ENCODE peak calls at places on chromosomes 12 and 14, in four cellular contexts. D is Panc1; H is HL-60; F is effector memory CD4-positive, alpha-beta T cell. B is an unnamed sample.

GRCh38 chr14:22432348-22432976 is 156.6 kb downstream of the DAD1 start:
- DNase-seq in D (peak), H (no peak), F (no peak), B (peak)

GRCh38 chr14:95480109-95480886 is 36.2 kb downstream of the SYNE3 start:
- DNase-seq in D (no peak), H (no peak), F (peak), B (no peak)

GRCh38 chr12:58529114-58529665 is 391.1 kb downstream of the LRIG3 start:
- DNase-seq in D (peak), H (no peak), F (no peak), B (no peak)

GRCh38 chr12:107600596-107601144 is 84.9 kb upstream of the PWP1 start:
- DNase-seq in D (no peak), H (no peak), F (no peak), B (no peak)

GRCh38 chr14:55129428-55130193 is 559 bp downstream of the LGALS3 start:
- DNase-seq in D (no peak), H (no peak), F (peak), B (no peak)

GRCh38 chr12:53071591-53072551 is 7.3 kb downstream of the SPRYD3 start:
- DNase-seq in D (no peak), H (no peak), F (no peak), B (no peak)

GRCh38 chr14:92632546-92633273 is 115.7 kb downstream of the LGMN start:
- DNase-seq in D (no peak), H (no peak), F (no peak), B (no peak)

GRCh38 chr12:3882896-3883564 is 9.8 kb upstream of the PARP11 start:
- DNase-seq in D (no peak), H (no peak), F (no peak), B (no peak)

GRCh38 chr14:25041898-25042297 is 8.0 kb downstream of the STXBP6 start:
- DNase-seq in D (no peak), H (no peak), F (no peak), B (no peak)

GRCh38 chr12:120630139-120630895 is 10.1 kb upstream of the CABP1 start:
- DNase-seq in D (no peak), H (no peak), F (no peak), B (no peak)

GRCh38 chr12:24499151-24500146 is 449.5 kb downstream of the BCAT1 start:
- DNase-seq in D (no peak), H (no peak), F (no peak), B (no peak)

GRCh38 chr12:130920711-130921381 is 32.9 kb upstream of the ADGRD1 start:
- DNase-seq in D (no peak), H (no peak), F (no peak), B (no peak)

GRCh38 chr12:6691473-6691872 is 2.3 kb upstream of the ZNF384 start:
- DNase-seq in D (no peak), H (no peak), F (no peak), B (no peak)

GRCh38 chr14:79248771-79249170 is 962.5 kb downstream of the DIO2 start:
- DNase-seq in D (no peak), H (no peak), F (no peak), B (no peak)

GRCh38 chr12:5139751-5140150 is 96.1 kb downstream of the KCNA5 start:
- DNase-seq in D (no peak), H (no peak), F (no peak), B (no peak)

GRCh38 chr14:53389207-53389606 is 236.1 kb upstream of the DDHD1 start:
- DNase-seq in D (no peak), H (no peak), F (no peak), B (no peak)

GRCh38 chr12:69900720-69901131 is 75.7 kb downstream of the MYRFL start:
- DNase-seq in D (no peak), H (peak), F (no peak), B (peak)

GRCh38 chr14:85731198-85731597 is 201.3 kb downstream of the FLRT2 start:
- DNase-seq in D (no peak), H (no peak), F (no peak), B (no peak)

GRCh38 chr12:10283028-10283427 is 24.6 kb upstream of the KLRD1 start:
- DNase-seq in D (no peak), H (no peak), F (no peak), B (no peak)

GRCh38 chr14:63362305-63362914 is 43.7 kb upstream of the GPHB5 start:
- DNase-seq in D (no peak), H (no peak), F (no peak), B (no peak)

GRCh38 chr12:96241484-96242256 is 47.5 kb downstream of the ELK3 start:
- DNase-seq in D (no peak), H (no peak), F (peak), B (no peak)

GRCh38 chr14:35470775-35471174 is 63.2 kb upstream of the INSM2 start:
- DNase-seq in D (no peak), H (peak), F (no peak), B (no peak)

GRCh38 chr14:101368629-101369028 is 192.7 kb upstream of the DIO3 start:
- DNase-seq in D (no peak), H (no peak), F (no peak), B (no peak)

GRCh38 chr12:58995964-58996363 is 75.7 kb upstream of the LRIG3 start:
- DNase-seq in D (no peak), H (no peak), F (no peak), B (no peak)

GRCh38 chr14:21093769-21094681 is 4.4 kb downstream of the ZNF219 start:
- DNase-seq in D (no peak), H (no peak), F (no peak), B (no peak)

GRCh38 chr12:110165540-110166159 is 41.5 kb downstream of the IFT81 start:
- DNase-seq in D (no peak), H (no peak), F (no peak), B (no peak)

GRCh38 chr14:21219120-21219519 is 50.1 kb downstream of the HNRNPC start:
- DNase-seq in D (no peak), H (no peak), F (no peak), B (no peak)

GRCh38 chr14:71628433-71628832 is 303.8 kb upstream of the RGS6 start:
- DNase-seq in D (no peak), H (no peak), F (no peak), B (no peak)

GRCh38 chr14:75223664-75224154 is 47.3 kb upstream of the TMED10 start:
- DNase-seq in D (no peak), H (peak), F (no peak), B (no peak)

GRCh38 chr12:31226639-31227038 is 99.3 kb downstream of the SINHCAF start:
- DNase-seq in D (no peak), H (no peak), F (no peak), B (no peak)

GRCh38 chr14:39988939-39989338 is 556.7 kb upstream of the FBXO33 start:
- DNase-seq in D (peak), H (no peak), F (no peak), B (peak)

GRCh38 chr14:61467281-61467680 is 145.9 kb downstream of the PRKCH start:
- DNase-seq in D (no peak), H (no peak), F (no peak), B (no peak)

GRCh38 chr14:61468063-61468825 is 146.9 kb downstream of the PRKCH start:
- DNase-seq in D (no peak), H (no peak), F (no peak), B (no peak)

GRCh38 chr14:61469771-61470170 is 148.4 kb downstream of the PRKCH start:
- DNase-seq in D (no peak), H (no peak), F (no peak), B (no peak)

GRCh38 chr14:61466249-61466904 is 145.0 kb downstream of the PRKCH start:
- DNase-seq in D (no peak), H (no peak), F (no peak), B (no peak)

GRCh38 chr14:61466905-61467280 is 145.5 kb downstream of the PRKCH start:
- DNase-seq in D (no peak), H (no peak), F (no peak), B (no peak)
- H3K4me3 ChIP-seq in D (no peak), H (no peak), F (no peak), B (no peak)

DNA sequence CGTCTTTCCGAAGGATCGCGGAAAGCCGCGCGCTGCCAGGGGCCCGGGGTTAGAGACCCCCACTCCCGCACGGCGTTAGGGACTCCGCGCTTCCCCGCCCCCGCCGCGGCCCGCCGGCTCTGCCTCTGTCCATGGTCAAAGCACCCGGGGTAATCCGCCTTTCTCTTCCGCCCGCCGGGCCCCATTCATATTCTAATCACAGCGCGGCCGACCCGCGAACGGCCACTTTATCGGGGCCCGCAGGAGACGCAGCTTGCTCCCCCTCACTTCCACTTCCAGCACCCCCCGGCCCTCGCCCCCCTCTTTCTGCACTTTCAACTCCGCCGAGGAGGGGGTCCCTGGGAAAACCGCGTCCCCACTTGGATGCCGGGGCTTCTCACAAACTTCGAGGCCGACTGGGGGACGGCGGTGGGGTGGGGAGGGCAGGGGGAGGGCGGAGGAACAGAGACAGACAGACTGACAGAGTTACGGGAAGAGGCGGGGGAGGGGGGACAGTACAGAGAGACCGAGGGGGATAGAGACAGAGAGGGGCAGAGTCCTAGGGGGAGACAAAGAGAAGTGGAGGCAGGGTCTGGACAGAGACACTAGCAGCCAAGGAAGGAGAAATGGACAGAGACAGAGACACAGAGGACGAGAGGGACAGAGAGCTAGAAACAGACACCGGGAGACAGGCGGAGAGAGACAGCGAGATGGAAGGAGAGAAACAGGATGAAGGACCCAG is 1.1 kb upstream of the RFX4 start:
- DNase-seq in D (no peak), H (no peak), F (no peak), B (no peak)
- H3K4me3 ChIP-seq in D (no peak), H (no peak), F (no peak), B (no peak)

DNA sequence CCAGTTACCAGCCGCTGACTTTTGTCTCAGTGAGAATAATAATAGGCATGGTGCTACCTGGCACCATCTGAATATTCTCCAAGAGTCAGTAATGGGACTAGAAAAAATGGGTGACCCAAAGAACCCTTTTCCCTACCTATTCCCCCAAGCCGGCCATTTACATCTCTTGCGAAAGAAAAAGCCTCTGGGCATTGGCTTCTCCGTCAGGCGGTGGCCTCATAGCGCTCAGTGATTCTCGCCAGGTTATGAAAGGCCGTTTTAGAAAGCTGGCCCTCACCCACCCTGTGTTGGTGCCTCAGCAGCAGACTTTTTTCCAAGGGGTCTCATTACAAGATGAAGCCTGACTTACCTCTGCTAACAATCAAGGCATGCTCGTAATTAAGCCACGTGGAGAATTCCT is 552 bp upstream of the SLC6A15 start:
- DNase-seq in D (no peak), H (no peak), F (no peak), B (no peak)
- H3K4me3 ChIP-seq in D (peak), H (no peak), F (no peak), B (no peak)

DNA sequence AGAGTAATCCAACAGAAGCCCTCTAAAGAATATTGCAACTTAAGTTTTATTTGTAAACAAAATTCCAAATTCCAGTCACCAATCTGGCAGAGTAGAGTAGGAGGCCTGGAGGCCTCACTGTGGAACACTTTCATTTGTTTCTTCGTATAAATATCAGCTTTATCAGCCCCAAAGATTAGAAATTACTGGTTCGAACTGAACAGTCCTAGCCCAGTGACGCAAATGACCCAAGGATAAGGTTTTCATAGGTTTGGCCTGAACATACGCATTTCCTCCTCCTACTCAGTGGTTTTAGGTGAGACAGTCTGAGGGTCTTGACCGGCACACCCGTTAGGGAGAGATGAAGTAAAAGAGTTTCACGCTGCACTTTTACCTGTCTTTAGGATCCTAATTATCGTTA is 1.7 kb downstream of the CDC42BPB start:
- DNase-seq in D (no peak), H (no peak), F (no peak), B (no peak)
- H3K4me3 ChIP-seq in D (peak), H (no peak), F (no peak), B (peak)

DNA sequence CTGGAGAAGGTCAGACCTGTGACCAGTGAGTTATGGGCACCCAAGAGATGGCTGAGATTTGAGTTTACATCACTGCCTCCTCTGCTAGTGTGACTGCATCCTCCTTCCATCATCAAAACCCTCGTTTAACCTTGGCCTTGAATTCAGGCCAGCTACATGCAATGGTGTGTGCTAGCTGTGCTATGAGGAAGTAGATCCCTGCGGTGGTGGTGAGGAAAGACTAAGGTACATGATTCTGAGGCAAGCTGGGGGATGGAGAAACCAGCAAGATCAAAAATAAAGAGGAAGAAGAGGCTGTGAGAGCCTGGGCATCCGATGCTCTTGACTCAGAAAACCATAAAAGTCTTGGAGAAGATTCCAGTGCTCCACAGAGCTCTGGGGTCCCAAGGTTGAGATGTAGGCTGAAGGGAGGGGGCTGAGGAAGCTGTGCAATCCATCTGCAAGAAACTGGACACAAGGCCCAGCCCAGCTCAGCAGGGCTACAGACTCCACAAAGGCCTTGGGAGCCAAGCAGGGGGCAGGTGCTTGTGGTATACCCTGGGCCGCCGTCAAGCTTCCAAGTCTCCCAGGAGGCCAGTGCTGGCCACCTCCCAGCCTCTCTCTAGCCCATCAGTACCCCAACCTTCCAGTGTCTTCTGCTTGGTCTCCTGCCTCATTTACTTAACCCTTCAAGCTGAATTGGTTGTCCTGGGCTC is 774.8 kb downstream of the VRK1 start:
- DNase-seq in D (no peak), H (no peak), F (no peak), B (no peak)
- H3K4me3 ChIP-seq in D (no peak), H (no peak), F (no peak), B (no peak)

DNA sequence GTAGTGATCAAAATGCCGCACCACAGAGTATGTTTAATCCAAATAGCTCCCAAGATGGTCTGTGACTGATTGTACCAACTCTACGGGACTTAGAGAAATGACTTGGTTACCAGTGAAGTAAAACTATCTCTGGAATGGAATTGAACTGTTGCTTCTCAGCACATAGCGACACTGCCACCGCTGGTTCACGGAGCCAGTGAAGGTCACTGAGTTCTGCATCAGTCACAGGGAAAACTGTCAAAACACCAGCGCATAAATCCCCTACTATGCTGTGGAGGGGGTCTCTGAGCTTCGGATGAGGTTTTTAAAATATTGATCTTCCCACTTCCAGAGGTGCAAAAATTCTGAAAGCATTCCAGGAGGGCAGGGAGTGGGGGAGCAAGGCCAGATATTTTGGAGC is 2.2 kb upstream of the PLXNC1 start:
- DNase-seq in D (no peak), H (no peak), F (no peak), B (no peak)
- H3K4me3 ChIP-seq in D (no peak), H (no peak), F (no peak), B (no peak)

GRCh38 chr14:76947838-76948184 is 80.7 kb downstream of the IRF2BPL start:
- DNase-seq in D (no peak), H (no peak), F (no peak), B (no peak)

GRCh38 chr14:76948213-76948947 is 80.1 kb downstream of the IRF2BPL start:
- DNase-seq in D (no peak), H (no peak), F (no peak), B (no peak)

GRCh38 chr14:76948976-76949375 is 79.5 kb downstream of the IRF2BPL start:
- DNase-seq in D (no peak), H (no peak), F (no peak), B (no peak)

GRCh38 chr14:76946753-76947077 is 81.8 kb downstream of the IRF2BPL start:
- DNase-seq in D (no peak), H (no peak), F (no peak), B (no peak)

DNA sequence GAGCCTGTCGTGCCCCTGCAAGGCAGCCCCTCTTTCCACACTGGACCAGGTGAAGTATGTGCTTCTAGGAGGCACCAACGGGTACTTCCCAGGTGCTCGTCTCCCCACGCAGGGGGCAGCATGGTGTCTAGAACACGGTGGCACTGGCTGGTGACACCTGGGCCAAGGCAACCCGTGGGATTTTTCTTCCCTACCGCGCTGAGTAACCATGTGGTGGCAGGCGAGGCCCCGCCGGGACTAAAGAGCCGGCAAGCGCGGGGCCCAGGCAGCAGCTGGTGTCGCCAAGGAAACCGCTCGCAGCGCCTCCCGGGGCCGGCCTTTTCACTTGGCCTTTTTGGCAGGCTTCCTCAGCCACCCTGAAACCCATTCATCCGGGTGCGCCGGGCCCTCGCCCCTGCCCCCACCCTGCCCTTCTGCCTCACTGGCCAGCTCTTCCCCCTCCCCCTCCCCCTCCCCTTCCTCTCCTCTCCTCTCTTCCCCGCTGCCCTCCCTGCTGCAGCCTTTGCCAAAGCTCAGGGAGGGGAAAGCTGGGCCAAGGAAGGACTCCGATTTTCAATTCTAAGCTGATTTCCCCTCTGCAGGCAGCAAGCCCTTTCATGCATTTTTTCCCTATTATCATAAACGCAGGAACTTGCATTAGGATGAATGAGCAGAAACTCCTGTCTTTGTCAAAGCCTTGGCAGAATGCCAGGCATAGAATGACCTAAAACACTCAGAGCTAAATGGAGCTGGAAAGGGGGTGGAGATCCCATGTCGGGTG is 81.2 kb downstream of the IRF2BPL start:
- DNase-seq in D (no peak), H (no peak), F (peak), B (peak)
- H3K4me3 ChIP-seq in D (no peak), H (no peak), F (no peak), B (no peak)

DNA sequence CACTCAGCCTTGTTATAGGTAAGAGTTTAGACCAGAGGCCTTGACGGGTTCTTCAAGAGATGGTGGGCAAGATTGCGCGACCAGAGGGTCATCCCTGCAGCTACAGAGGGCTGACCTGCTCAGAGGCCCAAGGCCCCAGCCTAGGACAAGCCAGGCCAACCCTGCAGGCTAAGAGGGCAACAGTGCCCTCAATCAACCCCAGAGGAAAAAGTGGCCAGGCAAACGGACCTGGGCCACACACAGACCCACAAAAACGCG is 1.3 kb downstream of the SSH1 start:
- DNase-seq in D (no peak), H (no peak), F (no peak), B (no peak)
- H3K4me3 ChIP-seq in D (peak), H (peak), F (no peak), B (peak)

B was measured in LNCaP clone FGC.